ENCODE peak calls at places on chromosome 4, in eight cellular contexts. Q is cardiac muscle cell; Z is adipocyte; B is CD4-positive, CD25-positive, alpha-beta regulatory T cell; L is aorta; W is IMR-90; D is PC-3; F is left ventricle myocardium inferior. R is an unnamed sample. For H3K9me3, the result is how much of the 10 kb centered on the place peaks cover.

GRCh38 chr4:47213971-47214370 is 182.6 kb downstream of the GABRB1 start:
- DNase-seq in Q (no peak), Z (peak), B (no peak), L (no peak), W (peak), D (peak), F (no peak), R (no peak)

GRCh38 chr4:37073226-37073840 is 171.2 kb upstream of the NWD2 start:
- DNase-seq in Q (no peak), Z (no peak), B (no peak), L (no peak), W (no peak), D (peak), F (no peak), R (no peak)

GRCh38 chr4:30619679-30620078 is 100.5 kb upstream of the PCDH7 start:
- DNase-seq in Q (peak), Z (no peak), B (no peak), L (no peak), W (no peak), D (no peak), F (no peak), R (no peak)

GRCh38 chr4:101651778-101652177 is 138.8 kb upstream of the BANK1 start:
- DNase-seq in Q (peak), Z (peak), B (no peak), L (no peak), W (no peak), D (no peak), F (peak), R (peak)

GRCh38 chr4:124432500-124432899 is 280.0 kb downstream of the ANKRD50 start:
- DNase-seq in Q (no peak), Z (peak), B (no peak), L (no peak), W (peak), D (peak), F (no peak), R (no peak)

GRCh38 chr4:1410491-1411325 is 4.5 kb upstream of the NKX1-1 start:
- DNase-seq in Q (peak), Z (peak), B (peak), L (peak), W (peak), D (peak), F (peak), R (peak)

GRCh38 chr4:52037730-52038108 is 380 bp downstream of the SGCB start:
- DNase-seq in Q (peak), Z (peak), B (no peak), L (peak), W (peak), D (peak), F (peak), R (peak)

GRCh38 chr4:32789026-32789608 is 2068.9 kb downstream of the PCDH7 start:
- DNase-seq in Q (no peak), Z (peak), B (no peak), L (no peak), W (no peak), D (peak), F (no peak), R (no peak)

GRCh38 chr4:30789219-30789671 is 69.1 kb downstream of the PCDH7 start:
- DNase-seq in Q (peak), Z (peak), B (no peak), L (no peak), W (no peak), D (peak), F (no peak), R (no peak)

GRCh38 chr4:41413670-41414069 is 124.3 kb upstream of the LIMCH1 start:
- DNase-seq in Q (no peak), Z (no peak), B (no peak), L (no peak), W (no peak), D (peak), F (no peak), R (no peak)

GRCh38 chr4:118842055-118842454 is 6.1 kb upstream of the SEC24D start:
- DNase-seq in Q (no peak), Z (peak), B (no peak), L (no peak), W (peak), D (peak), F (no peak), R (no peak)

GRCh38 chr4:150004481-150004880 is 73.8 kb upstream of the DCLK2 start:
- DNase-seq in Q (peak), Z (peak), B (no peak), L (no peak), W (peak), D (no peak), F (no peak), R (no peak)

GRCh38 chr4:37453361-37454262 is 209.1 kb downstream of the NWD2 start:
- DNase-seq in Q (peak), Z (peak), B (peak), L (peak), W (no peak), D (peak), F (peak), R (peak)

GRCh38 chr4:76518241-76518640 is 83.2 kb downstream of the SHROOM3 start:
- DNase-seq in Q (no peak), Z (no peak), B (no peak), L (no peak), W (no peak), D (no peak), F (no peak), R (no peak)

GRCh38 chr4:42578187-42578586 is 78.7 kb downstream of the ATP8A1 start:
- DNase-seq in Q (no peak), Z (no peak), B (no peak), L (no peak), W (no peak), D (no peak), F (no peak), R (no peak)

GRCh38 chr4:17577660-17578481 is 873 bp downstream of the LAP3 start:
- DNase-seq in Q (peak), Z (peak), B (no peak), L (peak), W (peak), D (peak), F (peak), R (peak)

GRCh38 chr4:153747406-153747805 is 12.4 kb downstream of the RNF175 start:
- DNase-seq in Q (no peak), Z (no peak), B (no peak), L (no peak), W (no peak), D (no peak), F (no peak), R (no peak)

GRCh38 chr4:44446801-44447562 is 1.6 kb downstream of the KCTD8 start:
- DNase-seq in Q (no peak), Z (no peak), B (no peak), L (no peak), W (no peak), D (no peak), F (no peak), R (no peak)

GRCh38 chr4:184292465-184292867 is 74.8 kb upstream of the ENPP6 start:
- DNase-seq in Q (no peak), Z (no peak), B (no peak), L (no peak), W (no peak), D (no peak), F (no peak), R (no peak)

GRCh38 chr4:96092151-96092705 is 252.3 kb downstream of the PDHA2 start:
- DNase-seq in Q (no peak), Z (no peak), B (no peak), L (no peak), W (no peak), D (no peak), F (no peak), R (no peak)

GRCh38 chr4:91734682-91735081 is 569.1 kb upstream of the GRID2 start:
- DNase-seq in Q (no peak), Z (peak), B (no peak), L (no peak), W (no peak), D (peak), F (no peak), R (no peak)

GRCh38 chr4:3196670-3197359 is 52.1 kb upstream of the MSANTD1 start:
- DNase-seq in Q (no peak), Z (no peak), B (peak), L (no peak), W (no peak), D (no peak), F (no peak), R (no peak)

GRCh38 chr4:1029957-1030520 is 18.6 kb downstream of the FGFRL1 start:
- DNase-seq in Q (no peak), Z (no peak), B (no peak), L (no peak), W (no peak), D (no peak), F (no peak), R (no peak)

GRCh38 chr4:66927937-66928336 is 617.4 kb downstream of the CENPC start:
- DNase-seq in Q (peak), Z (no peak), B (no peak), L (no peak), W (no peak), D (no peak), F (no peak), R (no peak)

GRCh38 chr4:4323705-4324534 is 33.9 kb downstream of the ZBTB49 start:
- DNase-seq in Q (no peak), Z (no peak), B (no peak), L (no peak), W (peak), D (no peak), F (no peak), R (no peak)

GRCh38 chr4:20528508-20528907 is 171.8 kb upstream of the PACRGL start:
- DNase-seq in Q (no peak), Z (no peak), B (no peak), L (no peak), W (peak), D (no peak), F (no peak), R (no peak)

GRCh38 chr4:182644326-182645050 is 272.7 kb downstream of the DCTD start:
- DNase-seq in Q (no peak), Z (peak), B (no peak), L (no peak), W (peak), D (no peak), F (no peak), R (no peak)

GRCh38 chr4:53734584-53735363 is 143.5 kb upstream of the LNX1 start:
- DNase-seq in Q (no peak), Z (peak), B (no peak), L (no peak), W (peak), D (peak), F (no peak), R (no peak)

GRCh38 chr4:99652596-99653436 is 4.8 kb downstream of the C4orf54 start:
- DNase-seq in Q (no peak), Z (no peak), B (no peak), L (no peak), W (no peak), D (no peak), F (no peak), R (no peak)

GRCh38 chr4:1907848-1908525 is 36.8 kb downstream of the NSD2 start:
- DNase-seq in Q (no peak), Z (no peak), B (no peak), L (no peak), W (no peak), D (no peak), F (no peak), R (no peak)

GRCh38 chr4:108160741-108161352 is 7.9 kb downstream of the LEF1 start:
- DNase-seq in Q (no peak), Z (no peak), B (peak), L (no peak), W (no peak), D (no peak), F (no peak), R (no peak)

GRCh38 chr4:24067781-24068193 is 177.9 kb upstream of the PPARGC1A start:
- DNase-seq in Q (peak), Z (no peak), B (no peak), L (no peak), W (peak), D (peak), F (peak), R (peak)

GRCh38 chr4:88964450-88964849 is 92.5 kb downstream of the FAM13A start:
- DNase-seq in Q (no peak), Z (peak), B (no peak), L (no peak), W (peak), D (peak), F (no peak), R (no peak)

GRCh38 chr4:158810487-158811215 is 41.8 kb downstream of the FNIP2 start:
- DNase-seq in Q (no peak), Z (peak), B (no peak), L (peak), W (peak), D (peak), F (peak), R (peak)

GRCh38 chr4:102759835-102760644 is 728 bp downstream of the MANBA start:
- DNase-seq in Q (peak), Z (peak), B (peak), L (peak), W (peak), D (peak), F (no peak), R (no peak)

GRCh38 chr4:86508436-86508835 is 85.7 kb upstream of the PTPN13 start:
- DNase-seq in Q (no peak), Z (peak), B (no peak), L (no peak), W (peak), D (peak), F (no peak), R (no peak)

GRCh38 chr4:142778430-142778829 is 67.7 kb downstream of the INPP4B start:
- DNase-seq in Q (no peak), Z (peak), B (no peak), L (no peak), W (peak), D (no peak), F (no peak), R (no peak)

GRCh38 chr4:76485450-76485849 is 50.4 kb downstream of the SHROOM3 start:
- DNase-seq in Q (peak), Z (no peak), B (no peak), L (no peak), W (no peak), D (peak), F (no peak), R (no peak)

GRCh38 chr4:49032440-49033161 is 46.5 kb downstream of the CWH43 start:
- DNase-seq in Q (no peak), Z (peak), B (no peak), L (no peak), W (peak), D (peak), F (no peak), R (no peak)

GRCh38 chr4:173217727-173218126 is 49.1 kb downstream of the GALNT7 start:
- DNase-seq in Q (no peak), Z (peak), B (no peak), L (no peak), W (peak), D (peak), F (no peak), R (no peak)

DNA sequence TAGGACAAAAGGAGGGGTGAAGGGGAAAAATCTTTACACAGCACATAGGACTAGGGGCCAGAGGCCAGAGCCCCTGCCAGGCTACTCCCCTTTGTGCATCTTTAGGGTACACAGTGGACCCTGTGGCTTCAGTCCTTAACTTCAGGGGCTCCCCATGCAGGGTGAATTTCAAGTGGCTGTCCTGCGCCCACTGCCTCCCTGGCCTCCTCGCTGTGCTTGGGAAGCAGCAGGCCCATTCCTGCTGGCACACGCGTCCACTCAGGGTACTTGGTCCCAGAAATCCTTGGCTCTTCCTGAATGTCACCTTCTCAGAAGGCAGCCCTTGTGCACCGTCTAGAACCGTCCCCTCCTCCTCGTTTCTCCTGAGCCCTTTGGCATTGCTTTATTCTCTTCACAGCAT is 139.0 kb upstream of the PSAPL1 start:
- DNase-seq in Q (no peak), Z (no peak), B (no peak), L (no peak), W (no peak), D (no peak), F (no peak), R (no peak)
- H3K9me3 ChIP-seq in Q (under half), Z (half or more), B (under half), L (under half), W (under half), D (under half), F (under half), R (under half)

GRCh38 chr4:8558080-8558960 is 21.9 kb upstream of the GPR78 start:
- DNase-seq in Q (no peak), Z (peak), B (no peak), L (no peak), W (no peak), D (peak), F (no peak), R (no peak)
- H3K4me3 ChIP-seq in Q (no peak), Z (no peak), B (no peak), L (no peak), W (no peak), D (no peak), F (no peak), R (no peak)

GRCh38 chr4:29005838-29006237 is 1714.3 kb upstream of the PCDH7 start:
- DNase-seq in Q (no peak), Z (no peak), B (no peak), L (no peak), W (no peak), D (no peak), F (no peak), R (no peak)
- H3K9me3 ChIP-seq in Q (under half), Z (under half), B (under half), L (under half), W (under half), D (under half), F (under half), R (under half)

DNA sequence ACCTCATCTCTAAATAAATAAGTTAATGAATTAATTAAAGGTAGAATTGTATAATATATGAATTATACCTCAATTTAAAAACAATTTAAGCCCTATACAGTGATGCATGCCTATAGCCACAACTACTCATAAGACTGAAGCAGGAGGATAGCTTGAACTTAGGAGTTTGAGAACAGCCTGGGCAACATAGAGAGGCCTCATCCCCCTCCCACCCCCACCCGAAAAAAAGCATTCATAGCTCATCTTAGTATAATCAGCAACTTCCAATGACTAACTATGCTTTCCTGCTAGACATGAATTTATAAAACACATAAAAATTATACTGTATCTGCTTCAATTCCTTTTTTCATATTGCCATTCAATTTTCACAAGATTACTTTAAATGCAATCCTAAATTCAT is 1.6 kb downstream of the LRBA start:
- DNase-seq in Q (no peak), Z (no peak), B (no peak), L (no peak), W (no peak), D (no peak), F (no peak), R (no peak)
- H3K4me3 ChIP-seq in Q (peak), Z (peak), B (peak), L (no peak), W (no peak), D (peak), F (peak), R (no peak)

DNA sequence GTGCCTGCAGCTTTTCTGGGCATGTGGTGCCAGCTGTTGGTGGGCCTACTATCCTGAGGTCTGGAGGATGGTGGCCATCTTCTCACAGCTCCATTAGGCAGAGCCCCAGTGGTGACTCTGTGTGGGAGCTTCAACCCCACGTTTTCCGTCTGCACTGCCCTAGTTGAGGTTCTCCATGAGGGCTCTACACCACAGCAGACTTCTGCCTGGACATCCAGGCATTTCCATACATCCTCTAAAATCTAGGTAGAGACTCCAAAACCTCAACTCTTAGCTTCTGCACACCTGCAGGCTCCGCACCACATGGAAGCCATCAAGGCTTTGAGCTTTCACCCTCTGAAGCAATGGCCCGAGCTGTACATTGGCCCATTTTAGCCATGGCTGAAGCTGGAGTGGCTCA is 153.3 kb upstream of the PGRMC2 start:
- DNase-seq in Q (no peak), Z (no peak), B (no peak), L (no peak), W (no peak), D (no peak), F (no peak), R (no peak)
- H3K9me3 ChIP-seq in Q (under half), Z (under half), B (under half), L (under half), W (under half), D (under half), F (under half), R (under half)

GRCh38 chr4:138242076-138242829 is at the start of gene SLC7A11:
- DNase-seq in Q (peak), Z (peak), B (peak), L (peak), W (peak), D (peak), F (no peak), R (no peak)

GRCh38 chr4:138239496-138239895 is 2.7 kb downstream of the SLC7A11 start:
- DNase-seq in Q (no peak), Z (no peak), B (no peak), L (no peak), W (no peak), D (peak), F (no peak), R (no peak)

GRCh38 chr4:138243369-138243768 is 1.2 kb upstream of the SLC7A11 start:
- DNase-seq in Q (no peak), Z (no peak), B (no peak), L (no peak), W (no peak), D (peak), F (no peak), R (no peak)

GRCh38 chr4:138242830-138243149 is 641 bp upstream of the SLC7A11 start:
- DNase-seq in Q (no peak), Z (peak), B (no peak), L (no peak), W (no peak), D (no peak), F (no peak), R (no peak)

DNA sequence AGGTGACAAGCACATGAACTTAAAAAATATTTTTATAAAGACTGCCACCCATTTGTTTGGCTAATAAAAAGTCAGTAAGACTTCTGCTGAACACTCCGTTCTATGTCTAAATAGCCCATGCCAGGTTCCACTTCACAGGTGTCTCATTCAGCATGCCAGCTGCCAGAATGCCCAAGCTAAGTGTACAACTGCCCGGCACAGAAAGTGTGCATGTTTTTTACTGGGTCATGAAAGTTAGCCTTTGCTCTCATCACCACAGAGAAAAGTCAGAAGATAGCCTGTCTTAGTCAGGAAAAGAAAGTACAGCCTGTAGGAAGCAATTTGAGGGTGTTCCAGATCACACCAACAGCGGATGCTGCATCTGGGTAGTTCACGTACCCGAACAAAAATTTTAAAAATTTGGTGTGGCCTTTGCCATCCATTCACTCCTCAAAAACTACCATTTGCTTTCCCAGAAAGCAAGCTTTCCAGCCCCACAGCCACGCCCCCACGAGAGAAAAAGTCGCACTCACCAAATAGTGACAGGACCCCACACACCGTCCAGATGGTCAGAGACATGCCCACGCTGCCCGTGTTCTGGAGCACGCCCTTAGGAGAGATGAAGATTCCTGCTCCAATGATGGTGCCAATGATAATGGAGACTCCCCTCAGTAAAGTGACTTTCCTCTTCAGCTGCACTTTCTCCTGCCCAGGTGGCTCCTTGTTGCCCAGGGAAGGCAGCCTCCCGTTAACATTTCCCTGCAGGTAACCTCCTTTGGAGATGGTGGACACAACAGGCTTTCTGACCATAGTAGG is 671 bp downstream of the SLC7A11 start:
- DNase-seq in Q (no peak), Z (peak), B (no peak), L (no peak), W (peak), D (peak), F (no peak), R (no peak)
- H3K4me3 ChIP-seq in Q (peak), Z (peak), B (peak), L (no peak), W (peak), D (peak), F (peak), R (no peak)